ENCODE peak calls at places on chromosomes 16 and 17, in four cellular contexts. S, W, J and C are unnamed samples. For H3K4me1, the result is how much of the 10 kb centered on the place peaks cover.

GRCh38 chr16:82264781-82265180 is 94.8 kb upstream of the MPHOSPH6 start:
- DNase-seq in S (no peak), W (no peak), J (no peak), C (no peak)

GRCh38 chr16:48608452-48608851 is 1.5 kb downstream of the N4BP1 start:
- DNase-seq in S (no peak), W (peak), J (no peak), C (peak)

GRCh38 chr16:85350973-85351372 is 238.7 kb upstream of the CIBAR2 start:
- DNase-seq in S (peak), W (peak), J (peak), C (peak)

GRCh38 chr17:39653662-39654331 is 11.4 kb upstream of the TCAP start:
- DNase-seq in S (no peak), W (peak), J (peak), C (no peak)

GRCh38 chr17:27244481-27245223 is 49.3 kb upstream of the WSB1 start:
- DNase-seq in S (peak), W (peak), J (peak), C (peak)

GRCh38 chr16:1150511-1150982 is 2.4 kb upstream of the CACNA1H start:
- DNase-seq in S (no peak), W (peak), J (no peak), C (no peak)

GRCh38 chr16:11621920-11622651 is 35.4 kb upstream of the LITAF start:
- DNase-seq in S (no peak), W (no peak), J (no peak), C (no peak)

GRCh38 chr17:3008336-3009279 is 54.8 kb downstream of the OR1D5 start:
- DNase-seq in S (no peak), W (no peak), J (no peak), C (no peak)

GRCh38 chr17:59618894-59619312 is 792 bp upstream of the CLTC start:
- DNase-seq in S (no peak), W (no peak), J (no peak), C (no peak)

GRCh38 chr16:58339452-58339938 is 44.7 kb upstream of the PRSS54 start:
- DNase-seq in S (no peak), W (peak), J (peak), C (peak)

GRCh38 chr17:77959216-77959925 is 868 bp downstream of the TNRC6C start:
- DNase-seq in S (no peak), W (no peak), J (peak), C (peak)

GRCh38 chr16:87657621-87658192 is 55.4 kb downstream of the JPH3 start:
- DNase-seq in S (no peak), W (peak), J (peak), C (peak)

GRCh38 chr16:46627746-46628145 is 6.6 kb upstream of the SHCBP1 start:
- DNase-seq in S (no peak), W (no peak), J (no peak), C (no peak)

GRCh38 chr17:59669944-59670343 is 37.3 kb downstream of the PTRH2 start:
- DNase-seq in S (no peak), W (no peak), J (no peak), C (no peak)

GRCh38 chr16:50802000-50802399 is 60.1 kb downstream of the CYLD start:
- DNase-seq in S (no peak), W (no peak), J (peak), C (no peak)

GRCh38 chr17:36923814-36924221 is 13.5 kb upstream of the LHX1 start:
- DNase-seq in S (no peak), W (peak), J (no peak), C (no peak)

GRCh38 chr17:36182176-36183000 is 6.0 kb upstream of the TBC1D3B start:
- DNase-seq in S (no peak), W (no peak), J (no peak), C (no peak)

GRCh38 chr16:85222151-85222863 is 110.0 kb upstream of the CIBAR2 start:
- DNase-seq in S (no peak), W (no peak), J (no peak), C (no peak)

GRCh38 chr16:87582221-87582965 is 19.9 kb upstream of the JPH3 start:
- DNase-seq in S (peak), W (no peak), J (peak), C (no peak)

GRCh38 chr16:67531247-67531646 is 2.6 kb downstream of the RIPOR1 start:
- DNase-seq in S (no peak), W (no peak), J (no peak), C (no peak)

GRCh38 chr16:2912330-2913199 is 834 bp downstream of the FLYWCH1 start:
- DNase-seq in S (peak), W (peak), J (peak), C (peak)

GRCh38 chr17:57811633-57812280 is 38.1 kb downstream of the MRPS23 start:
- DNase-seq in S (no peak), W (peak), J (no peak), C (no peak)

GRCh38 chr16:5321925-5322324 is 224.3 kb upstream of the EEF2KMT start:
- DNase-seq in S (no peak), W (no peak), J (no peak), C (no peak)

GRCh38 chr16:5315914-5316313 is 218.3 kb upstream of the EEF2KMT start:
- DNase-seq in S (no peak), W (no peak), J (no peak), C (no peak)

GRCh38 chr16:5323742-5324141 is 226.1 kb upstream of the EEF2KMT start:
- DNase-seq in S (no peak), W (no peak), J (no peak), C (no peak)

GRCh38 chr16:5323284-5323683 is 225.7 kb upstream of the EEF2KMT start:
- DNase-seq in S (no peak), W (no peak), J (no peak), C (no peak)

DNA sequence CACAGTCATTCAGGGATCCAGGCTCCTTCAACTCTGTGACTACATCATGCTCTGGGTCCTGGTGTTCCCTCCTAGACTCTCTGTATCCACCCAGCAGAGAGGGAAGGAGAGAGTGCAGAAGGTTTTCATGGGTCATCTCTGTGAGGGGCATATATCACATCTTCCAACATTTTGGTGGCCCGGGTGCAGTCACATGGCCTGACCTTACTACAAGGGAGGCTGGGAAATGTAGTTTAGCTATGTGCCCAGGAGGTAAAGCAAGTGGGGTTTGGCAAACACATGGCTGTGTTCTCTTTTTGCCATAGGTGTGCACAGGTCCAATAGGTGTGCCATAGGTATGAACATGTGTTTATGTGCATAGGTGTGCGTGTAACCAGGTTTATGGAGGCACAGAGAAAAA is 222.2 kb upstream of the EEF2KMT start:
- DNase-seq in S (no peak), W (no peak), J (no peak), C (no peak)
- H3K4me1 ChIP-seq in S (under half), W (under half), J (under half), C (under half)

GRCh38 chr17:74076446-74076845 is 127.0 kb upstream of the RPL38 start:
- DNase-seq in S (no peak), W (no peak), J (no peak), C (no peak)

GRCh38 chr17:74070374-74070773 is 133.1 kb upstream of the RPL38 start:
- DNase-seq in S (no peak), W (no peak), J (no peak), C (no peak)

GRCh38 chr17:74077231-74077630 is 126.2 kb upstream of the RPL38 start:
- DNase-seq in S (no peak), W (no peak), J (no peak), C (no peak)

GRCh38 chr17:74071280-74071679 is 132.2 kb upstream of the RPL38 start:
- DNase-seq in S (no peak), W (no peak), J (no peak), C (no peak)

DNA sequence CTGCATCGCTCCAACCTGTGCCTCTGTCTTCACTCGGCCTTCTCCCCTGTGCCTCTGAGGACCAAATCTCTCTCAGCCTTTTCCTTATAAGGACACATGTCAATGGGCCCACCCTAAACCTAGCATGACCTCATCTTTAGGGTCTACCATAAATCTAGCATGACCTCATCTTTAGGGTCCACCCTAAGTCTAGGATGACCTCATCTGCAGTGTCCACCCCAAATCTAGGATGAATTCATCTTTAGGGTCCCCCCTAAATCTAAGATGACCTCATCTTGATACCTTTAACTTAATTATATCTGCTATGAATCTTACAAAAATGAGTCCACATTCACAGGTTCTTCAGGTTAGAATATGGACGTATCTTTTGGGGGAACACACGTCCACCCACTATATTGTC is 131.1 kb upstream of the RPL38 start:
- DNase-seq in S (no peak), W (no peak), J (no peak), C (no peak)
- H3K27ac ChIP-seq in S (no peak), W (no peak), J (no peak), C (no peak)

DNA sequence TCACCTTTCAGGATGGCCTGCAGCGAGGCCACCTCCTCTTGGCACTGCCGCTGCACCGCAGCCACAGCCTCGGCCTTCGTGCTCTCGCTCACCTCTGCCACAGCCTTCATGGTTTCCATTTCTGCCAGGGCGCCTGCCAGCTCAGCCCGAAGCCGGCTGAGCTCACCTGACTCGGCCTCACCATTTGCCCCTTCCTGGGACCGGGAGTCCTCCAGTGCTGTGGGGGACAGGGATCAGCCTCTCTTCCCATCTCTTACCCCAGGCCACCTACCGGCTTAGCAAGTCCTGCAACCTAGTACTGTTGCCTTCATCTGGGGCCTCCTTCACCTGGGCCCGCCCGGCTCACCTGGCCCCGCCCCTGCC is 658 bp downstream of the RABEP2 start:
- DNase-seq in S (no peak), W (no peak), J (no peak), C (no peak)
- H3K4me1 ChIP-seq in S (under half), W (under half), J (under half), C (under half)

GRCh38 chr17:1376061-1376460 is 24.0 kb downstream of the YWHAE start:
- DNase-seq in S (no peak), W (no peak), J (no peak), C (no peak)

GRCh38 chr17:1379930-1380313 is 20.1 kb downstream of the YWHAE start:
- DNase-seq in S (no peak), W (no peak), J (no peak), C (peak)

GRCh38 chr17:1379208-1379929 is 20.7 kb downstream of the YWHAE start:
- DNase-seq in S (no peak), W (no peak), J (no peak), C (no peak)

GRCh38 chr17:1375615-1376014 is 24.4 kb downstream of the YWHAE start:
- DNase-seq in S (no peak), W (no peak), J (no peak), C (no peak)

DNA sequence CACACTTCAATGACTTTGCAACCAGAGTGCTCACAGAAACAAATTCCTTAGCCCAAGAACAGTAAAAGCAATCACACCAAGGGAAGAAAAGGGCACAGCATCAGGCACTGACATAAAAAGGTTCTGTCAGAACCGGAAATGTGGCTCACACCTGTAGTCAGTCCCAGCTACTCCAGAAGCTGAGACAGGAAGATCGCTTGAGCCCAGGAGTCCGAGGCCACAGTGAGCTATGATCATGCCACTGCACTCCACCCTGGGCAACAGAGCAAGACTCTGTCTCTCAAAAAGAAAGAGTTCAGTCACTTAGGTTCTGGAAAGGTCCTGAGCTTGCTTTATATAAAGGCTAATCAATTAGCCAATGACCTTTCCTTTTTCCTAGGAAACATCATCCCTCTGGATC is 22.7 kb downstream of the YWHAE start:
- DNase-seq in S (no peak), W (no peak), J (no peak), C (no peak)
- H3K27ac ChIP-seq in S (no peak), W (no peak), J (no peak), C (no peak)

DNA sequence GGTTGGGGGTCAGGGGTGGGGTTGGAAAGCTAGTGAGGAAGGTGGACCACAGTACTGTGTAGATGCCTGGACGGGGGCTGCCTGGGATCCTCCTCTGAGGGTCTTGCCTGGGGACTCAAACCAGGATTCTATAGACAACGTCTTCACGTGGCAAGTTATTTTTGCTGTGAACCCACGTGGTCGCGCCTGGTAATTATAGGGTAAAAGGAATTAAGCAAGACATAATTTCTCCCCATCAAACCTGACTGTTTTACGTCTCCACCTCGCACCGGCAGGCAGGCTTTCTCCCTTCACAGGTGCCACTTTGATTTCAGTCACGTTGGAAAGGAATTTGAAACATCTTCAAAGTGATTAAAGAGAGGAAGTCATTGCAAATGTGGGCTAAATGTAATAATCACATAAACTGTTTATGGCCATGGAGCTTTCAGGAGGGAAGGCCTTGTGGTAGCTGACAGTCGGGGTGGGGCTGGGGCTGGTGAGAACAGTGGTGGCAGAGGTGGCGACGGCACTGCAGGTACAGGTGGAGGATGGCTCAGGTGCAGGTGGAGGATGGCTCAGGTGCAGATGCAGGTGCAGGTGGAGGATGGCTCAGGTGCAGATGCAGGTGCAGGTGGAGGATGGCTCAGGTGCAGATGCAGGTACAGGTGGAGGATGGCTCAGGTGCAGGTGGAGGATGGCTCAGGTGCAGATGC is 197.1 kb upstream of the NLRP1 start:
- DNase-seq in S (no peak), W (no peak), J (no peak), C (no peak)
- H3K4me1 ChIP-seq in S (under half), W (half or more), J (under half), C (under half)

GRCh38 chr17:73203135-73203787 is 10.4 kb downstream of the COG1 start:
- DNase-seq in S (no peak), W (peak), J (peak), C (no peak)
- H3K27ac ChIP-seq in S (no peak), W (no peak), J (peak), C (no peak)